ENCODE peak calls at places on chromosome X, in nine cellular contexts. T is activated B cell treated with CpG ODN at 0.5 μM for 24 hours, H is lung, L is mesothelial cell of epicardium, G is endothelial cell of umbilical vein, D is progenitor cell of endocrine pancreas, Z is AG10803, F is lower lobe of right lung, V is WERI-Rb-1. W is an unnamed sample.
A peak's percentile ranks its signal among the peaks of the same experiment; 100 is the strongest.

GRCh38 chrX:118026631-118027030 is 90.0 kb downstream of the KLHL13 start:
- DNase-seq in H (no peak), F (no peak), L (no peak), T (no peak), Z (no peak), D (no peak), V (no peak), G (no peak), W (no peak)

GRCh38 chrX:153646620-153647373 is at the start of gene DUSP9:
- DNase-seq in H (no peak), F (peak; percentile 40), D (peak; percentile 58), T (no peak), Z (no peak), V (peak; percentile 12), G (peak; percentile 17), L (peak; percentile 42), W (no peak)

GRCh38 chrX:108736509-108737479 is at the start of gene IRS4:
- DNase-seq in V (no peak), T (no peak), F (peak; percentile 37), G (peak; percentile 13), Z (no peak), L (no peak), D (peak; percentile 70), H (no peak), W (no peak)

GRCh38 chrX:54423161-54423888 is 16.9 kb upstream of the TSR2 start:
- DNase-seq in G (peak; percentile 1), T (no peak), F (no peak), V (no peak), D (no peak), L (no peak), Z (no peak), H (no peak), W (no peak)

GRCh38 chrX:40544343-40545250 is 36.2 kb upstream of the ATP6AP2 start:
- DNase-seq in D (no peak), F (no peak), L (no peak), H (no peak), T (no peak), V (peak; percentile 35), Z (no peak), G (peak; percentile 26), W (peak; percentile 6)

GRCh38 chrX:42948723-42949122 is 170.8 kb upstream of the PPP1R2C start:
- DNase-seq in T (no peak), H (no peak), D (no peak), F (no peak), G (peak; percentile 45), Z (no peak), V (no peak), L (no peak), W (no peak)

GRCh38 chrX:29792335-29792734 is 423.0 kb upstream of the MAGEB2 start:
- DNase-seq in Z (no peak), F (no peak), V (no peak), D (no peak), L (no peak), H (no peak), G (no peak), T (no peak), W (no peak)

GRCh38 chrX:79231662-79232061 is 87.2 kb downstream of the GPR174 start:
- DNase-seq in V (no peak), F (no peak), G (no peak), Z (no peak), L (no peak), T (no peak), H (no peak), D (no peak), W (no peak)

GRCh38 chrX:103356023-103356798 is at the start of gene TCEAL9:
- DNase-seq in H (peak; percentile 52), F (peak; percentile 57), L (no peak), D (peak; percentile 26), G (peak; percentile 79), V (peak; percentile 45), T (no peak), Z (peak; percentile 68), W (peak; percentile 42)

GRCh38 chrX:151515233-151515632 is 48.2 kb upstream of the PASD1 start:
- DNase-seq in H (no peak), Z (no peak), G (no peak), V (no peak), F (no peak), L (no peak), D (no peak), T (no peak), W (no peak)

GRCh38 chrX:47321978-47322377 is 48.4 kb upstream of the ZNF157 start:
- DNase-seq in L (no peak), V (peak; percentile 26), H (no peak), G (no peak), D (no peak), Z (no peak), T (no peak), F (no peak), W (no peak)

GRCh38 chrX:65707153-65707552 is 39.7 kb downstream of the MSN start:
- DNase-seq in L (no peak), G (no peak), T (no peak), F (no peak), V (no peak), Z (no peak), H (no peak), D (no peak), W (no peak)

GRCh38 chrX:103215037-103215767 is at the start of gene BEX4:
- DNase-seq in V (peak; percentile 77), H (peak; percentile 82), F (peak; percentile 88), Z (peak; percentile 56), D (peak; percentile 68), T (peak; percentile 73), G (peak; percentile 64), L (peak; percentile 83), W (peak; percentile 12)

GRCh38 chrX:74343970-74344622 is 40.1 kb downstream of the ZCCHC13 start:
- DNase-seq in G (peak; percentile 90), Z (peak; percentile 87), L (no peak), F (no peak), D (peak; percentile 20), V (peak; percentile 52), H (peak; percentile 71), T (no peak), W (peak; percentile 87)

GRCh38 chrX:154043003-154043402 is 23.3 kb upstream of the IRAK1 start:
- DNase-seq in T (no peak), V (no peak), L (no peak), H (no peak), Z (peak; percentile 80), G (no peak), F (no peak), D (no peak), W (peak; percentile 61)

GRCh38 chrX:113935516-113935915 is 648.4 kb upstream of the HTR2C start:
- DNase-seq in G (no peak), Z (no peak), H (no peak), F (no peak), L (no peak), V (no peak), D (no peak), T (no peak), W (no peak)

GRCh38 chrX:110557864-110558263 is 199.2 kb downstream of the RTL9 start:
- DNase-seq in F (peak; percentile 15), L (no peak), D (no peak), V (no peak), Z (no peak), G (no peak), H (no peak), T (no peak), W (no peak)

GRCh38 chrX:49910344-49910743 is 12.1 kb upstream of the CLCN5 start:
- DNase-seq in T (no peak), V (no peak), G (no peak), L (no peak), F (no peak), Z (no peak), D (no peak), H (no peak), W (no peak)

GRCh38 chrX:137342969-137343368 is 223.0 kb upstream of the ZIC3 start:
- DNase-seq in F (no peak), G (no peak), L (no peak), H (no peak), Z (no peak), D (no peak), T (no peak), V (no peak), W (no peak)
- TF ChIP-seq CTCF in F (no peak), G (no peak), L (no peak), H (no peak), Z (no peak), D (no peak), T (no peak), V (no peak), W (no peak)

DNA sequence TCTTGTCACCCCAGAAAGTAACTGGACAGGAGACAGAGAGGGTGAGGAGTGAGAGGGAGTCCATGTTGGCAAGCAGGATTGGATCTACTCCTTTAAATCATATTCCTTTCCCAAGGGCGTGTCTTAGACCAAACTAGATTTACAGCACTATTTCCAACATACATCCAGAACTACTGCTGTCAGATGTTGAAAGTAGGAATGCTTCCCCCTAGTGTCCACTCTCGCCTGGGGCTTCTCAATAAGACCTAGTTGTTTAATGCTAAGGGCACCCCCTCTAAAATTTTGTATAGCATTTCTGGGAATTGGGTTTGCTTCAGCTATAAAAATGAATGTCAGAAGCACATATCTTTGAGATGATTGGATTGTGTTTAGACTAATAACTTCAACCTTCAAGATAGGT is 13.3 kb downstream of the OFD1 start:
- DNase-seq in D (no peak), Z (peak; percentile 67), H (no peak), T (no peak), L (no peak), V (peak; percentile 41), G (peak; percentile 46), F (no peak), W (peak; percentile 51)
- TF ChIP-seq CTCF in D (peak; percentile 39), Z (peak; percentile 68), H (peak; percentile 7), T (no peak), L (no peak), V (peak; percentile 55), G (peak; percentile 42), F (peak; percentile 46), W (peak; percentile 71)

GRCh38 chrX:39451061-39451460 is 646.7 kb downstream of the BCOR start:
- DNase-seq in T (no peak), V (no peak), G (no peak), Z (no peak), F (no peak), D (no peak), H (no peak), L (no peak), W (no peak)

GRCh38 chrX:39450578-39450977 is 647.2 kb downstream of the BCOR start:
- DNase-seq in V (no peak), H (no peak), G (no peak), Z (no peak), L (no peak), T (no peak), F (no peak), D (no peak), W (no peak)

GRCh38 chrX:39453847-39454645 is 643.7 kb downstream of the BCOR start:
- DNase-seq in F (no peak), L (no peak), G (no peak), V (peak; percentile 30), Z (no peak), H (no peak), T (no peak), D (no peak), W (no peak)

GRCh38 chrX:39449352-39449751 is 648.1 kb downstream of the MID1IP1 start:
- DNase-seq in T (no peak), V (no peak), D (no peak), G (no peak), F (no peak), Z (no peak), H (no peak), L (no peak), W (no peak)

GRCh38 chrX:39452404-39452803 is 645.4 kb downstream of the BCOR start:
- DNase-seq in F (no peak), H (no peak), D (no peak), Z (no peak), V (no peak), L (no peak), G (no peak), T (no peak), W (no peak)
- TF ChIP-seq CTCF in F (no peak), H (no peak), D (no peak), Z (no peak), V (no peak), L (no peak), G (no peak), T (no peak), W (no peak)

GRCh38 chrX:149867488-149867887 is 13.5 kb upstream of the MAGEA8 start:
- DNase-seq in G (no peak), V (no peak), T (no peak), F (no peak), H (no peak), L (no peak), D (no peak), Z (no peak), W (no peak)
- TF ChIP-seq CTCF in G (no peak), V (no peak), T (no peak), F (no peak), H (no peak), L (no peak), D (no peak), Z (no peak), W (no peak)

W was measured in HFFc6.